ENCODE peak calls at places on chromosome 2, in four cellular contexts. J, I, T and O are unnamed samples.

GRCh38 chr2:161239416-161240109 is 68.7 kb upstream of the PSMD14 start:
- DNase-seq in T (peak; percentile 83), J (no peak), I (no peak), O (no peak)

GRCh38 chr2:150624001-150624401 is 136.5 kb upstream of the RND3 start:
- DNase-seq in J (no peak), I (no peak), T (no peak), O (no peak)

GRCh38 chr2:152508446-152508845 is 173.5 kb downstream of the FMNL2 start:
- DNase-seq in I (no peak), J (no peak), T (no peak), O (no peak)

GRCh38 chr2:33104052-33104623 is 157.4 kb downstream of the LTBP1 start:
- DNase-seq in T (no peak), J (no peak), I (no peak), O (peak; percentile 42)

GRCh38 chr2:20488782-20489181 is 41.9 kb downstream of the RHOB start:
- DNase-seq in I (no peak), T (no peak), J (no peak), O (no peak)

GRCh38 chr2:230829959-230830358 is 34.8 kb upstream of the ITM2C start:
- DNase-seq in T (no peak), J (no peak), I (no peak), O (peak; percentile 2)

GRCh38 chr2:97834610-97835009 is 121.2 kb downstream of the ZAP70 start:
- DNase-seq in I (no peak), T (no peak), J (no peak), O (no peak)

GRCh38 chr2:20676353-20677215 is 9.6 kb downstream of the GDF7 start:
- DNase-seq in T (peak; percentile 61), J (no peak), I (no peak), O (no peak)

GRCh38 chr2:232789067-232789466 is 12.7 kb upstream of the KCNJ13 start:
- DNase-seq in J (no peak), T (no peak), I (no peak), O (no peak)

GRCh38 chr2:133676392-133677130 is 108.3 kb upstream of the NCKAP5 start:
- DNase-seq in I (no peak), J (no peak), T (no peak), O (peak; percentile 53)

GRCh38 chr2:69798909-69799526 is 30.4 kb upstream of the GMCL1 start:
- DNase-seq in T (peak; percentile 69), I (no peak), J (no peak), O (no peak)

GRCh38 chr2:172596776-172597175 is 40.9 kb downstream of the PDK1 start:
- DNase-seq in J (no peak), T (no peak), I (no peak), O (no peak)

GRCh38 chr2:59909147-59909546 is 644.3 kb downstream of the BCL11A start:
- DNase-seq in J (no peak), I (no peak), T (no peak), O (no peak)

GRCh38 chr2:69931832-69932595 is 17.1 kb downstream of the MXD1 start:
- DNase-seq in T (no peak), I (no peak), J (no peak), O (no peak)

GRCh38 chr2:85951351-85952067 is 62.7 kb upstream of the ST3GAL5 start:
- DNase-seq in J (no peak), I (no peak), T (no peak), O (no peak)

GRCh38 chr2:42297322-42297936 is 63.6 kb downstream of the COX7A2L start:
- DNase-seq in T (no peak), J (no peak), I (no peak), O (no peak)

GRCh38 chr2:97936199-97936598 is 59.5 kb downstream of the TMEM131 start:
- DNase-seq in T (peak; percentile 91), I (peak; percentile 52), J (no peak), O (no peak)

GRCh38 chr2:224062481-224063307 is 23.6 kb upstream of the SERPINE2 start:
- DNase-seq in I (no peak), J (no peak), T (no peak), O (no peak)

GRCh38 chr2:38155-38554 is 8.2 kb downstream of the FAM110C start:
- DNase-seq in J (no peak), I (no peak), T (no peak), O (no peak)

GRCh38 chr2:156841321-156841720 is 405.1 kb downstream of the GPD2 start:
- DNase-seq in I (no peak), T (no peak), J (no peak), O (no peak)

GRCh38 chr2:135055182-135055786 is 3.2 kb downstream of the RAB3GAP1 start:
- DNase-seq in T (no peak), J (no peak), I (no peak), O (peak; percentile 37)